ENCODE peak calls at places on chromosomes 11 and 22, in eight cellular contexts. Q is globus pallidus, E is T-cell, J is ACHN, U is HTR-8/SVneo, S is activated T-helper 1 cell treated with Interleukin-2 at 50 U/mL for 16 hours, N is nephron progenitor cell, B is fibroblast of pulmonary artery. K is an unnamed sample.

GRCh38 chr11:6438979-6439571 is 1.7 kb downstream of the HPX start:
- DNase-seq in U (peak), S (no peak), Q (peak), B (peak), E (peak), N (peak), J (peak), K (no peak)

GRCh38 chr22:20118572-20119020 is 1.6 kb upstream of the TRMT2A start:
- DNase-seq in J (no peak), N (peak), U (no peak), S (no peak), B (no peak), E (no peak), Q (no peak), K (no peak)

GRCh38 chr22:33221566-33221965 is 163.4 kb upstream of the SYN3 start:
- DNase-seq in B (no peak), Q (no peak), S (no peak), J (no peak), E (no peak), U (no peak), N (no peak), K (no peak)

GRCh38 chr11:63504054-63504453 is 1.8 kb upstream of the LGALS12 start:
- DNase-seq in U (no peak), E (no peak), S (no peak), Q (no peak), N (no peak), B (no peak), J (no peak), K (no peak)

GRCh38 chr22:48153726-48154125 is 1391.3 kb downstream of the TBC1D22A start:
- DNase-seq in S (no peak), N (no peak), B (no peak), Q (no peak), E (no peak), U (no peak), J (no peak), K (no peak)

GRCh38 chr11:115660072-115660805 is 156.0 kb upstream of the CADM1 start:
- DNase-seq in S (no peak), B (no peak), U (no peak), Q (no peak), E (no peak), J (no peak), N (peak), K (no peak)

GRCh38 chr11:69008774-69009440 is 4.1 kb downstream of the MRGPRF start:
- DNase-seq in B (peak), S (no peak), Q (no peak), J (peak), E (no peak), U (peak), N (peak), K (no peak)

GRCh38 chr22:31853736-31854500 is 90.4 kb upstream of the YWHAH start:
- DNase-seq in U (no peak), N (no peak), E (no peak), J (no peak), Q (no peak), S (no peak), B (no peak), K (no peak)

GRCh38 chr11:88175707-88176066 is 444 bp upstream of the RAB38 start:
- DNase-seq in B (no peak), E (no peak), N (peak), U (no peak), S (no peak), J (peak), Q (no peak), K (no peak)

GRCh38 chr11:46234261-46234660 is 43.2 kb upstream of the CREB3L1 start:
- DNase-seq in E (no peak), U (no peak), S (no peak), J (no peak), Q (no peak), N (peak), B (no peak), K (no peak)

GRCh38 chr11:86116996-86117705 is 48.3 kb upstream of the PICALM start:
- DNase-seq in Q (no peak), N (no peak), S (no peak), U (no peak), J (peak), B (peak), E (no peak), K (no peak)

K was measured in NCI-H1048.